ENCODE peak calls at places on chromosomes 6 and 20, in ten cellular contexts. A, W, C, Q, V, F, D, U, H and Y are unnamed samples.

GRCh38 chr6:90870561-90870960 is 283.7 kb upstream of the MAP3K7 start:
- DNase-seq in A (no peak), W (no peak), C (peak; percentile 24), Q (no peak), V (no peak), F (no peak), D (no peak), U (no peak), H (no peak), Y (no peak)

GRCh38 chr20:40728470-40728869 is 39.4 kb upstream of the MAFB start:
- DNase-seq in A (no peak), W (no peak), C (no peak), Q (peak; percentile 4), V (peak; percentile 41), F (no peak), D (no peak), U (no peak), H (no peak), Y (no peak)

GRCh38 chr6:119067091-119067490 is 11.4 kb downstream of the FAM184A start:
- DNase-seq in A (no peak), W (no peak), C (no peak), Q (no peak), V (no peak), F (no peak), D (no peak), U (no peak), H (no peak), Y (no peak)

GRCh38 chr20:420169-420620 is 12.1 kb downstream of the RBCK1 start:
- DNase-seq in A (no peak), W (no peak), C (no peak), Q (no peak), V (no peak), F (no peak), D (no peak), U (no peak), H (no peak), Y (no peak)

GRCh38 chr6:52834481-52834880 is 6.1 kb downstream of the GSTA5 start:
- DNase-seq in A (no peak), W (no peak), C (no peak), Q (no peak), V (no peak), F (no peak), D (no peak), U (no peak), H (no peak), Y (no peak)

GRCh38 chr6:97282238-97282725 is 734 bp downstream of the MMS22L start:
- DNase-seq in A (no peak), W (peak; percentile 10), C (no peak), Q (peak; percentile 14), V (peak; percentile 23), F (peak; percentile 18), D (no peak), U (peak; percentile 60), H (no peak), Y (peak; percentile 26)

GRCh38 chr6:26180346-26180745 is 93.1 kb downstream of the HFE start:
- DNase-seq in A (no peak), W (no peak), C (no peak), Q (no peak), V (no peak), F (no peak), D (no peak), U (no peak), H (no peak), Y (no peak)

GRCh38 chr6:11317885-11318771 is 85.7 kb upstream of the NEDD9 start:
- DNase-seq in A (no peak), W (peak; percentile 79), C (peak; percentile 99), Q (peak; percentile 94), V (no peak), F (peak; percentile 91), D (peak; percentile 92), U (no peak), H (no peak), Y (peak; percentile 59)

GRCh38 chr6:291697-292505 is at the start of gene DUSP22:
- DNase-seq in A (peak; percentile 95), W (peak; percentile 88), C (peak; percentile 94), Q (peak; percentile 93), V (peak; percentile 87), F (peak; percentile 96), D (peak; percentile 92), U (peak; percentile 100), H (peak; percentile 70), Y (peak; percentile 100)

GRCh38 chr6:6661684-6662083 is 73.2 kb downstream of the LY86 start:
- DNase-seq in A (no peak), W (peak; percentile 61), C (peak; percentile 72), Q (peak; percentile 91), V (no peak), F (peak; percentile 69), D (no peak), U (no peak), H (no peak), Y (no peak)

GRCh38 chr6:72959821-72960220 is 265.5 kb downstream of the KHDC1L start:
- DNase-seq in A (no peak), W (no peak), C (no peak), Q (peak; percentile 77), V (no peak), F (no peak), D (no peak), U (no peak), H (no peak), Y (no peak)

GRCh38 chr20:35773154-35773751 is 1.4 kb downstream of the PHF20 start:
- DNase-seq in A (no peak), W (peak; percentile 43), C (peak; percentile 27), Q (peak; percentile 52), V (peak; percentile 40), F (peak; percentile 48), D (peak; percentile 53), U (peak; percentile 19), H (no peak), Y (peak; percentile 58)

GRCh38 chr6:77638129-77638830 is 14.6 kb upstream of the MEI4 start:
- DNase-seq in A (no peak), W (no peak), C (peak; percentile 22), Q (no peak), V (no peak), F (no peak), D (no peak), U (no peak), H (no peak), Y (no peak)

GRCh38 chr6:135158397-135158796 is 22.7 kb upstream of the MYB start:
- DNase-seq in A (no peak), W (no peak), C (no peak), Q (no peak), V (no peak), F (no peak), D (no peak), U (no peak), H (no peak), Y (no peak)
- TF ChIP-seq CTCF in A (no peak), W (no peak), C (no peak), Q (no peak), V (no peak), F (no peak), D (no peak), U (no peak), H (no peak), Y (no peak)

DNA sequence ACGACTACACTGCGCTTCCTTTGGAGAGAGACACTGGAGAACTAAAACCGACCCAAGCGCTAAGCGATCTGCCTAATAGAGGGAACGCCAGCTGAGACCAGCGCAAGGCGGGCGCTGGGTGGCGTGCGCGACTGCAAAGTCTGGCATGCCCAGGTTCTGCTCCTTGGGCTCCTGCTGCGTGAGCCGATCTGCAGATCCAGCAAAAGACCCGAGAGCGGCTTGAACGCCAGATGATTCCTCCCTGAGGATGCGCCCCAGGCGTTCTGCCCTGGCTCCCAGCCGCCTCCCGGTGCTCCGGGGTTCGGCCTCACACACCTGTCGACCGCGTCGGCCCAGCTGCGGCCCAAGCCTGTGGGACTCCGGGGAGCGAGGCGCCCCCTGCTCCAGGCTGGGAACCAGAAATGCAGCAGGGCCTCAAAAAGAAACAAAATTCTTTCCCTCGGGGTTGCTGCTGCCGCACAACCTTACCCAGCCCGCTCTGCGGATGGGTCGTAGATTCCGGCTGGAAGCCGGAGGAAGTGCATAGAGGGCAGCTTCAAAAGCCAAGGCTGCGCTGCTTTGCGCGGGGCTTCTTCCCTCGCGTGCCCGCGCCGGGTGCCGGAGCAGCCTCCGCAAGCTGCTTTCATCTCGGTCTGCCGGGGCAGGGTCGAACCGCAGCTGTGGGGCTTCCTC is 17.9 kb upstream of the PRDM13 start:
- DNase-seq in A (peak; percentile 76), W (peak; percentile 77), C (peak; percentile 80), Q (peak; percentile 69), V (no peak), F (peak; percentile 83), D (peak; percentile 82), U (no peak), H (no peak), Y (peak; percentile 77)
- TF ChIP-seq CTCF in A (peak; percentile 48), W (no peak), C (peak; percentile 69), Q (peak; percentile 46), V (no peak), F (peak; percentile 64), D (peak; percentile 71), U (no peak), H (peak; percentile 52), Y (peak; percentile 81)

GRCh38 chr20:44693625-44694024 is 21.5 kb upstream of the CCN5 start:
- DNase-seq in A (no peak), W (no peak), C (no peak), Q (no peak), V (no peak), F (no peak), D (no peak), U (no peak), H (no peak), Y (no peak)

GRCh38 chr20:44694159-44694558 is 21.0 kb upstream of the CCN5 start:
- DNase-seq in A (no peak), W (no peak), C (no peak), Q (no peak), V (no peak), F (no peak), D (no peak), U (no peak), H (no peak), Y (no peak)

GRCh38 chr20:44695295-44696230 is 19.6 kb upstream of the CCN5 start:
- DNase-seq in A (no peak), W (no peak), C (no peak), Q (no peak), V (no peak), F (no peak), D (no peak), U (no peak), H (no peak), Y (no peak)

GRCh38 chr20:44698351-44698750 is 16.8 kb upstream of the CCN5 start:
- DNase-seq in A (no peak), W (no peak), C (no peak), Q (no peak), V (no peak), F (no peak), D (no peak), U (no peak), H (no peak), Y (no peak)

GRCh38 chr20:44696315-44696714 is 18.9 kb upstream of the CCN5 start:
- DNase-seq in A (no peak), W (no peak), C (no peak), Q (no peak), V (no peak), F (no peak), D (no peak), U (no peak), H (no peak), Y (no peak)
- TF ChIP-seq CTCF in A (no peak), W (no peak), C (no peak), Q (no peak), V (no peak), F (no peak), D (no peak), U (peak; percentile 35), H (peak; percentile 16), Y (no peak)

DNA sequence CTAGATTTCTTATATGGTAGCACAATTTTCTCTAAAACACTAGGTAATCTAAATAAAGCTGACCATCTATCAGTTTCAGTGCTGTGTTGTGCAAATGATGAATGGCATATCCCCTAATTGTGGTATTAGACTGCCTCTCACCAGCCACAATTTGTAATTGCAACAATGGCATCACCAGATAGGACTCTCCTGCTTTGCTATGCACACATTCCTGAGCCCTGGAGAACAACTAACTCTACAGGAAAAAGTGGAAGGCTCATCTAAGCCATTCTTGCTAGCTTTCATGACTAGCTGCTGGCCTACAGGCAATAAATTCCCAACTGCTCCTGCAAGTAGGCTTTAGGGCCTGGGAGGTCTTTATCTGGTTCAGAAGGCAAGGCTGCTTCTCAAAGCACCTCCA is 974.1 kb downstream of the EYS start:
- DNase-seq in A (no peak), W (no peak), C (peak; percentile 13), Q (peak; percentile 71), V (no peak), F (no peak), D (no peak), U (no peak), H (no peak), Y (no peak)
- TF ChIP-seq CTCF in A (no peak), W (no peak), C (peak; percentile 26), Q (peak; percentile 45), V (peak; percentile 16), F (peak; percentile 37), D (no peak), U (no peak), H (no peak), Y (no peak)